ENCODE peak calls at places on chromosomes 1 and 21, in ten cellular contexts. One of them, this sample, is unnamed.

GRCh38 chr1:5906966-5907365 is 85.3 kb downstream of the NPHP4 start:
- DNase-seq in neural progenitor cell: no peak
- DNase-seq in gastrocnemius medialis: no peak
- DNase-seq in stomach: no peak
- DNase-seq in OCI-LY7: no peak
- DNase-seq in tibial nerve: no peak
- DNase-seq in psoas muscle: no peak
- DNase-seq in pancreas: no peak
- DNase-seq in body of pancreas: no peak
- DNase-seq in esophagus squamous epithelium: no peak
- DNase-seq in this sample: no peak

GRCh38 chr1:78255378-78255777 is 209.6 kb downstream of the GIPC2 start:
- DNase-seq in body of pancreas: no peak
- DNase-seq in pancreas: no peak
- DNase-seq in neural progenitor cell: no peak
- DNase-seq in gastrocnemius medialis: no peak
- DNase-seq in OCI-LY7: no peak
- DNase-seq in esophagus squamous epithelium: no peak
- DNase-seq in psoas muscle: no peak
- DNase-seq in stomach: no peak
- DNase-seq in tibial nerve: no peak
- DNase-seq in this sample: no peak

GRCh38 chr1:89347296-89347695 is 16.6 kb upstream of the GBP6 start:
- DNase-seq in psoas muscle: no peak
- DNase-seq in body of pancreas: no peak
- DNase-seq in tibial nerve: no peak
- DNase-seq in stomach: no peak
- DNase-seq in gastrocnemius medialis: no peak
- DNase-seq in neural progenitor cell: no peak
- DNase-seq in OCI-LY7: no peak
- DNase-seq in pancreas: no peak
- DNase-seq in esophagus squamous epithelium: no peak
- DNase-seq in this sample: no peak

GRCh38 chr1:156226116-156226538 is 13.3 kb downstream of the PMF1 start:
- DNase-seq in tibial nerve: no peak
- DNase-seq in neural progenitor cell: no peak
- DNase-seq in body of pancreas: no peak
- DNase-seq in psoas muscle: no peak
- DNase-seq in gastrocnemius medialis: no peak
- DNase-seq in stomach: no peak
- DNase-seq in esophagus squamous epithelium: no peak
- DNase-seq in pancreas: no peak
- DNase-seq in OCI-LY7: no peak
- DNase-seq in this sample: no peak

GRCh38 chr1:25182629-25183028 is 49.7 kb downstream of the SYF2 start:
- DNase-seq in stomach: peak; percentile 22
- DNase-seq in tibial nerve: no peak
- DNase-seq in OCI-LY7: no peak
- DNase-seq in pancreas: no peak
- DNase-seq in gastrocnemius medialis: no peak
- DNase-seq in esophagus squamous epithelium: no peak
- DNase-seq in psoas muscle: no peak
- DNase-seq in neural progenitor cell: no peak
- DNase-seq in body of pancreas: no peak
- DNase-seq in this sample: no peak

GRCh38 chr1:27724961-27725373 is 794 bp upstream of the FAM76A start:
- DNase-seq in neural progenitor cell: peak; percentile 41
- DNase-seq in tibial nerve: no peak
- DNase-seq in stomach: peak; percentile 54
- DNase-seq in OCI-LY7: peak; percentile 25
- DNase-seq in body of pancreas: peak; percentile 19
- DNase-seq in psoas muscle: peak; percentile 36
- DNase-seq in esophagus squamous epithelium: no peak
- DNase-seq in pancreas: peak; percentile 50
- DNase-seq in gastrocnemius medialis: no peak
- DNase-seq in this sample: peak; percentile 60

GRCh38 chr1:21933397-21934248 is 3.5 kb downstream of the HSPG2 start:
- DNase-seq in stomach: peak; percentile 91
- DNase-seq in pancreas: no peak
- DNase-seq in psoas muscle: peak; percentile 76
- DNase-seq in esophagus squamous epithelium: no peak
- DNase-seq in OCI-LY7: no peak
- DNase-seq in neural progenitor cell: no peak
- DNase-seq in gastrocnemius medialis: peak; percentile 79
- DNase-seq in tibial nerve: no peak
- DNase-seq in body of pancreas: peak; percentile 92
- DNase-seq in this sample: peak; percentile 78

GRCh38 chr1:90957497-90957896 is 64.3 kb downstream of the ZNF644 start:
- DNase-seq in pancreas: no peak
- DNase-seq in esophagus squamous epithelium: no peak
- DNase-seq in gastrocnemius medialis: no peak
- DNase-seq in OCI-LY7: no peak
- DNase-seq in neural progenitor cell: no peak
- DNase-seq in body of pancreas: no peak
- DNase-seq in psoas muscle: no peak
- DNase-seq in stomach: no peak
- DNase-seq in tibial nerve: no peak
- DNase-seq in this sample: no peak

GRCh38 chr1:247845011-247845692 is 3.5 kb upstream of the OR11L1 start:
- DNase-seq in OCI-LY7: no peak
- DNase-seq in pancreas: no peak
- DNase-seq in esophagus squamous epithelium: no peak
- DNase-seq in stomach: no peak
- DNase-seq in body of pancreas: no peak
- DNase-seq in tibial nerve: no peak
- DNase-seq in psoas muscle: no peak
- DNase-seq in neural progenitor cell: no peak
- DNase-seq in gastrocnemius medialis: no peak
- DNase-seq in this sample: no peak

GRCh38 chr1:184636156-184636448 is 118.6 kb downstream of the EDEM3 start:
- DNase-seq in pancreas: no peak
- DNase-seq in tibial nerve: peak; percentile 71
- DNase-seq in esophagus squamous epithelium: no peak
- DNase-seq in gastrocnemius medialis: no peak
- DNase-seq in OCI-LY7: no peak
- DNase-seq in stomach: no peak
- DNase-seq in psoas muscle: peak; percentile 58
- DNase-seq in body of pancreas: no peak
- DNase-seq in neural progenitor cell: no peak
- DNase-seq in this sample: no peak

GRCh38 chr1:35931424-35932157 is 686 bp downstream of the AGO3 start:
- DNase-seq in psoas muscle: no peak
- DNase-seq in tibial nerve: no peak
- DNase-seq in gastrocnemius medialis: no peak
- DNase-seq in body of pancreas: peak; percentile 42
- DNase-seq in esophagus squamous epithelium: no peak
- DNase-seq in pancreas: peak; percentile 70
- DNase-seq in OCI-LY7: no peak
- DNase-seq in stomach: peak; percentile 40
- DNase-seq in neural progenitor cell: peak; percentile 64
- DNase-seq in this sample: no peak

GRCh38 chr21:41847066-41847804 is 31.9 kb downstream of the PRDM15 start:
- DNase-seq in OCI-LY7: no peak
- DNase-seq in psoas muscle: no peak
- DNase-seq in stomach: no peak
- DNase-seq in tibial nerve: no peak
- DNase-seq in gastrocnemius medialis: no peak
- DNase-seq in neural progenitor cell: peak; percentile 41
- DNase-seq in pancreas: no peak
- DNase-seq in body of pancreas: no peak
- DNase-seq in esophagus squamous epithelium: no peak
- DNase-seq in this sample: no peak
- TF ChIP-seq CTCF in OCI-LY7: no peak
- TF ChIP-seq CTCF in psoas muscle: no peak
- TF ChIP-seq CTCF in stomach: no peak
- TF ChIP-seq CTCF in tibial nerve: no peak
- TF ChIP-seq CTCF in gastrocnemius medialis: no peak
- TF ChIP-seq CTCF in neural progenitor cell: peak; percentile 45
- TF ChIP-seq CTCF in pancreas: no peak
- TF ChIP-seq CTCF in body of pancreas: no peak
- TF ChIP-seq CTCF in esophagus squamous epithelium: no peak
- TF ChIP-seq CTCF in this sample: no peak

DNA sequence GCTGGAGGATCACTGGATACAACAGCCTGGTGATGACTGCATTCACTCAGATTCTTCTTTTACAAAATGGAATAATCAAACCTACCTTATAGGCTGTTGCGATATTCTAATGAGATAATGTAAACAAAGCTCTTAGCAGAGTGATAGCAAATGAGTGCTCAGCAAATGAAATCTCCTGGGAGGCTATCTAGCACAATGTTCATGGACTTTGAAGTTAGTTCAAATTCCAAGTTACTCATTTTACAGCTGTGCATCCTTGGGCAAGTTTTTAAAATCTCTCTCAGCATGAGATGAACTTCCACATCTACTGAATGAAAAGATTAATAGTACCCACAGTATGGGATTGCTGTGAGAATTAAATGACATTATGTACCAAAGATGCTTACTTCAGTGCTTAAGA is 80.8 kb upstream of the PAPPA2 start:
- DNase-seq in body of pancreas: no peak
- DNase-seq in OCI-LY7: no peak
- DNase-seq in gastrocnemius medialis: no peak
- DNase-seq in neural progenitor cell: no peak
- DNase-seq in stomach: no peak
- DNase-seq in tibial nerve: no peak
- DNase-seq in pancreas: no peak
- DNase-seq in esophagus squamous epithelium: no peak
- DNase-seq in psoas muscle: no peak
- DNase-seq in this sample: no peak
- H3K4me3 ChIP-seq in body of pancreas: no peak overlapping the region
- H3K4me3 ChIP-seq in OCI-LY7: no peak overlapping the region
- H3K4me3 ChIP-seq in gastrocnemius medialis: no peak overlapping the region
- H3K4me3 ChIP-seq in neural progenitor cell: no peak overlapping the region
- H3K4me3 ChIP-seq in stomach: no peak overlapping the region
- H3K4me3 ChIP-seq in tibial nerve: no peak overlapping the region
- H3K4me3 ChIP-seq in pancreas: no peak overlapping the region
- H3K4me3 ChIP-seq in esophagus squamous epithelium: no peak overlapping the region
- H3K4me3 ChIP-seq in psoas muscle: no peak overlapping the region
- H3K4me3 ChIP-seq in this sample: no peak overlapping the region

GRCh38 chr1:229107972-229108371 is 162.9 kb upstream of the RAB4A start:
- DNase-seq in esophagus squamous epithelium: no peak
- DNase-seq in gastrocnemius medialis: no peak
- DNase-seq in OCI-LY7: no peak
- DNase-seq in psoas muscle: no peak
- DNase-seq in neural progenitor cell: no peak
- DNase-seq in body of pancreas: no peak
- DNase-seq in tibial nerve: no peak
- DNase-seq in pancreas: no peak
- DNase-seq in stomach: no peak
- DNase-seq in this sample: no peak

GRCh38 chr1:229110986-229111385 is 159.9 kb upstream of the RAB4A start:
- DNase-seq in tibial nerve: no peak
- DNase-seq in stomach: no peak
- DNase-seq in esophagus squamous epithelium: no peak
- DNase-seq in OCI-LY7: no peak
- DNase-seq in neural progenitor cell: no peak
- DNase-seq in gastrocnemius medialis: no peak
- DNase-seq in pancreas: no peak
- DNase-seq in body of pancreas: no peak
- DNase-seq in psoas muscle: no peak
- DNase-seq in this sample: no peak

GRCh38 chr1:229107302-229107815 is 163.6 kb upstream of the RAB4A start:
- DNase-seq in stomach: no peak
- DNase-seq in gastrocnemius medialis: no peak
- DNase-seq in esophagus squamous epithelium: no peak
- DNase-seq in psoas muscle: no peak
- DNase-seq in OCI-LY7: no peak
- DNase-seq in body of pancreas: no peak
- DNase-seq in neural progenitor cell: no peak
- DNase-seq in tibial nerve: no peak
- DNase-seq in pancreas: no peak
- DNase-seq in this sample: no peak

GRCh38 chr1:229108598-229109201 is 162.2 kb upstream of the RAB4A start:
- DNase-seq in neural progenitor cell: peak; percentile 36
- DNase-seq in esophagus squamous epithelium: no peak
- DNase-seq in stomach: peak; percentile 53
- DNase-seq in gastrocnemius medialis: no peak
- DNase-seq in tibial nerve: no peak
- DNase-seq in OCI-LY7: peak; percentile 62
- DNase-seq in psoas muscle: no peak
- DNase-seq in pancreas: no peak
- DNase-seq in body of pancreas: no peak
- DNase-seq in this sample: no peak

DNA sequence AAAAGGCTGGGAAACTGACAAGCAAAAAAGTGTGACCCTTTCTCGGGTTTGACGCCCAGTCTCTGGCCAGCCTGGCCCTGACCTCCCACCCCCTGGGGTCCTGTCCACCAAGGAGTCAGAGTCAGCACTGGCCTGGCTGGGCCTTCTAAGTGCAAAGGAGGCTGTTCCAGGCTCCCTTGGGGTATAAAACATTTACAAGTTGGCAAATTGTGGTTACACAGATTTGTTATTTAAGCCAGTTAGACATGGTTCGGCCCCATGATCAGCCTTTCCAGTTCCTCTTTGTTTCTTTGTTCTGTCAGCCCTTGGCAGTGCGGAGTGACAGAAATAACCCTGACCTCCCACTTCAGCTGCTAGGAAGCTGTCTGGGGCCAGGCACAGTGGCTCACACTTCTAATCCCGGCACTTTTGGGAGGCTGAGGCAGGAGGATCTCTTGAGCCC is 161.6 kb upstream of the RAB4A start:
- DNase-seq in esophagus squamous epithelium: no peak
- DNase-seq in stomach: no peak
- DNase-seq in OCI-LY7: peak; percentile 66
- DNase-seq in pancreas: no peak
- DNase-seq in tibial nerve: peak; percentile 23
- DNase-seq in body of pancreas: no peak
- DNase-seq in gastrocnemius medialis: no peak
- DNase-seq in psoas muscle: no peak
- DNase-seq in neural progenitor cell: no peak
- DNase-seq in this sample: no peak
- H3K4me1 ChIP-seq in esophagus squamous epithelium: no peaks in the 10 kb centered on the region
- H3K4me1 ChIP-seq in stomach: peaks cover 35% of the 10 kb centered on the region
- H3K4me1 ChIP-seq in OCI-LY7: peaks cover 41% of the 10 kb centered on the region
- H3K4me1 ChIP-seq in pancreas: peaks cover 21% of the 10 kb centered on the region
- H3K4me1 ChIP-seq in tibial nerve: no peaks in the 10 kb centered on the region
- H3K4me1 ChIP-seq in body of pancreas: peaks cover 63% of the 10 kb centered on the region
- H3K4me1 ChIP-seq in gastrocnemius medialis: peaks cover 19% of the 10 kb centered on the region
- H3K4me1 ChIP-seq in psoas muscle: no peaks in the 10 kb centered on the region
- H3K4me1 ChIP-seq in neural progenitor cell: peaks cover 18% of the 10 kb centered on the region
- H3K4me1 ChIP-seq in this sample: no peaks in the 10 kb centered on the region

DNA sequence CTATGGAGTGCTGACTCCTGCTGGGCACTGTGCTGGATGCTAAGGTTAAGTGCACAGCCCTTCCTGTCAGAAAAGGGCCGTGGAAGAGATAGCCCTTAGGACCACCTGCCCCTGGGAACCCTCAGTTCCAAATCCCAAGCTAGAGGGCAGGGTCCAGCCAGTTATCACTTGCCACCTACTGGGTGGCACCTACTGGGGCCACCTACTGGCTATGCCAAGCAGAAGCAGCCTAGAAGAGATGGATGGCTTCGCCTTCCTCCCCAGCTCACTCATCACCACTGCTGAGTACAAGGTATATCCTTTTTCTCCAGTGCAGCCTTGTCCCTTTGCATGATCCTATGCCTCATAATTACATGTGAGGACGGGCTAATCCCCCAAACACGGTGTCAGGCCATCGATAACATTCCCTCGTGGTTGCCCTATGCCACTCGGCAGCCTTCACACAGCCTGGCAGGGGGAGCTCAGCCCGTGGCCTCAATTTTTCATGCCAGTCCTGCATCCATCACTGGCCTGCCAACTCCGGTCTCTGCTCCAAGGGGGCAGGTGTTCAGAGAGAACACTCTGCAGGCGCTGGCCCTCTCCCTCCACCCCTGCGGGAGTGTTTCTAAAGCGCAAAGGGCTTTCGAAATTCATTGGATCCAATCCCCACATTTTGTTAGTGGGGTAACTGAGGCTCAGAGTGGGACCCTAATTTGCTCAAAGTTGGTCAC is 49.0 kb downstream of the SYT2 start:
- DNase-seq in body of pancreas: no peak
- DNase-seq in tibial nerve: no peak
- DNase-seq in psoas muscle: no peak
- DNase-seq in OCI-LY7: peak; percentile 11
- DNase-seq in neural progenitor cell: no peak
- DNase-seq in esophagus squamous epithelium: no peak
- DNase-seq in stomach: no peak
- DNase-seq in pancreas: no peak
- DNase-seq in gastrocnemius medialis: no peak
- DNase-seq in this sample: no peak
- TF ChIP-seq CTCF in body of pancreas: no peak
- TF ChIP-seq CTCF in tibial nerve: no peak
- TF ChIP-seq CTCF in psoas muscle: peak; percentile 5
- TF ChIP-seq CTCF in OCI-LY7: peak; percentile 54
- TF ChIP-seq CTCF in neural progenitor cell: peak; percentile 32
- TF ChIP-seq CTCF in esophagus squamous epithelium: peak; percentile 5
- TF ChIP-seq CTCF in stomach: no peak
- TF ChIP-seq CTCF in pancreas: no peak
- TF ChIP-seq CTCF in gastrocnemius medialis: no peak
- TF ChIP-seq CTCF in this sample: no peak

This sample was measured in right atrium auricular region.